ENCODE peak calls at places on chromosomes 3 and 15, in eight cellular contexts. W, C, F, V, D, H, Q and M are unnamed samples.

GRCh38 chr15:77827860-77828259 is 195.1 kb upstream of the LINGO1 start:
- DNase-seq in W (no peak), C (no peak), F (no peak), V (no peak), D (no peak), H (no peak), Q (no peak), M (no peak)

GRCh38 chr15:69758810-69759410 is 306.3 kb downstream of the RPLP1 start:
- DNase-seq in W (peak; percentile 93), C (peak; percentile 94), F (peak; percentile 47), V (no peak), D (no peak), H (no peak), Q (no peak), M (peak; percentile 76)

GRCh38 chr3:126546013-126546412 is 12.7 kb downstream of the C3orf22 start:
- DNase-seq in W (no peak), C (no peak), F (no peak), V (no peak), D (no peak), H (no peak), Q (no peak), M (peak; percentile 1)

GRCh38 chr3:13975686-13976085 is 95.8 kb upstream of the WNT7A start:
- DNase-seq in W (no peak), C (no peak), F (no peak), V (no peak), D (no peak), H (no peak), Q (no peak), M (no peak)

GRCh38 chr3:123634149-123635051 is 49.5 kb upstream of the HACD2 start:
- DNase-seq in W (no peak), C (no peak), F (no peak), V (no peak), D (no peak), H (no peak), Q (no peak), M (no peak)

GRCh38 chr3:158097141-158097540 is 9.1 kb downstream of the SHOX2 start:
- DNase-seq in W (no peak), C (no peak), F (no peak), V (no peak), D (no peak), H (no peak), Q (no peak), M (no peak)

GRCh38 chr15:25176616-25176923 is 221.8 kb downstream of the SNRPN start:
- DNase-seq in W (no peak), C (no peak), F (no peak), V (no peak), D (no peak), H (no peak), Q (no peak), M (peak; percentile 1)

GRCh38 chr15:82540984-82541431 is 751 bp upstream of the RPS17 start:
- DNase-seq in W (no peak), C (no peak), F (no peak), V (no peak), D (no peak), H (no peak), Q (no peak), M (no peak)

GRCh38 chr3:45462522-45463262 is 74.3 kb downstream of the LARS2 start:
- DNase-seq in W (peak; percentile 86), C (peak; percentile 12), F (no peak), V (no peak), D (no peak), H (no peak), Q (no peak), M (no peak)

GRCh38 chr15:65796610-65797012 is 4.5 kb upstream of the DENND4A start:
- DNase-seq in W (no peak), C (no peak), F (no peak), V (no peak), D (no peak), H (no peak), Q (no peak), M (no peak)

GRCh38 chr3:30142946-30143345 is 463.5 kb upstream of the TGFBR2 start:
- DNase-seq in W (no peak), C (no peak), F (no peak), V (no peak), D (no peak), H (no peak), Q (no peak), M (no peak)

GRCh38 chr3:56790016-56790950 is 11.5 kb downstream of the ARHGEF3 start:
- DNase-seq in W (peak; percentile 43), C (peak; percentile 64), F (no peak), V (no peak), D (no peak), H (no peak), Q (no peak), M (no peak)

GRCh38 chr3:27758083-27758482 is 36.0 kb upstream of the EOMES start:
- DNase-seq in W (peak; percentile 60), C (no peak), F (no peak), V (no peak), D (no peak), H (no peak), Q (no peak), M (no peak)

GRCh38 chr3:150020527-150020926 is 49.8 kb upstream of the PFN2 start:
- DNase-seq in W (no peak), C (no peak), F (no peak), V (no peak), D (no peak), H (no peak), Q (no peak), M (no peak)

GRCh38 chr15:92821491-92822116 is 78.5 kb upstream of the CHD2 start:
- DNase-seq in W (peak; percentile 48), C (no peak), F (no peak), V (peak; percentile 58), D (no peak), H (no peak), Q (no peak), M (no peak)

GRCh38 chr15:51332211-51333147 is 5.9 kb downstream of the CYP19A1 start:
- DNase-seq in W (no peak), C (no peak), F (no peak), V (no peak), D (no peak), H (no peak), Q (no peak), M (no peak)

GRCh38 chr15:34084086-34084485 is 17.6 kb downstream of the EMC7 start:
- DNase-seq in W (no peak), C (no peak), F (no peak), V (no peak), D (no peak), H (no peak), Q (no peak), M (no peak)